ENCODE peak calls at places on chromosomes 11 and 22, in four cellular contexts. One of them, this sample, is unnamed.

GRCh38 chr22:47465222-47465621 is 702.8 kb downstream of the TBC1D22A start:
- DNase-seq in A549: no peak
- DNase-seq in K562: no peak
- DNase-seq in HepG2: no peak
- DNase-seq in this sample: no peak

GRCh38 chr11:110147965-110148709 is 54.9 kb downstream of the ZC3H12C start:
- DNase-seq in A549: peak
- DNase-seq in K562: no peak
- DNase-seq in HepG2: no peak
- DNase-seq in this sample: no peak

GRCh38 chr11:3121416-3121815 is 43.7 kb downstream of the OSBPL5 start:
- DNase-seq in A549: no peak
- DNase-seq in K562: no peak
- DNase-seq in HepG2: no peak
- DNase-seq in this sample: no peak

GRCh38 chr22:30397656-30398635 is 1.1 kb downstream of the SEC14L2 start:
- DNase-seq in A549: no peak
- DNase-seq in K562: peak
- DNase-seq in HepG2: no peak
- DNase-seq in this sample: no peak

GRCh38 chr11:86117706-86118050 is 48.8 kb upstream of the PICALM start:
- DNase-seq in A549: no peak
- DNase-seq in K562: no peak
- DNase-seq in HepG2: no peak
- DNase-seq in this sample: no peak

GRCh38 chr11:110373061-110373702 is 56.6 kb upstream of the FDX1 start:
- DNase-seq in A549: peak
- DNase-seq in K562: no peak
- DNase-seq in HepG2: no peak
- DNase-seq in this sample: no peak

GRCh38 chr11:96159968-96160367 is 183.0 kb downstream of the MAML2 start:
- DNase-seq in A549: no peak
- DNase-seq in K562: no peak
- DNase-seq in HepG2: no peak
- DNase-seq in this sample: no peak

GRCh38 chr11:115887316-115887715 is 383.1 kb upstream of the CADM1 start:
- DNase-seq in A549: no peak
- DNase-seq in K562: no peak
- DNase-seq in HepG2: no peak
- DNase-seq in this sample: no peak

DNA sequence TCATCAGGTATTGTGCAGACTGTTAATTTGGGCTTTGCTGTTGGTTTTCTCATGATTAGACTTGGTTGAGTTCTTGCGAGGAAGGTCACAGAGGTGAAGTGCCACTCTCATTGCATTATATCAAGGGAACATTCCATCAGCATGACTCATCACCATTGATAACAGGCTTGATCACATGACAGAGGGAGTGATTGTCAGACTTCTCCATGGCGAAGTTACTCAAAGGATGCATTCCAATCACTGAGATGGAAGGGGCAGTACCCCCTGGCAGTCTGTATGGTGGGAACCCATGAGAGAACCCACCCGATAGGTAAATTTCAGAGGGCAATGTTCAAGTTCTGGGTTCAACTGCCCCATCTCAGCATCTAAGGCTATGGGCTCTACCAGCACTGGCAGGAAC is 19.4 kb upstream of the P2RY2 start:
- DNase-seq in A549: peak
- DNase-seq in K562: no peak
- DNase-seq in HepG2: peak
- DNase-seq in this sample: no peak
- TF ChIP-seq PHF8 in A549: no peak
- TF ChIP-seq PHF8 in K562: no peak
- TF ChIP-seq PHF8 in HepG2: no peak
- TF ChIP-seq PHF8 in this sample: no peak

DNA sequence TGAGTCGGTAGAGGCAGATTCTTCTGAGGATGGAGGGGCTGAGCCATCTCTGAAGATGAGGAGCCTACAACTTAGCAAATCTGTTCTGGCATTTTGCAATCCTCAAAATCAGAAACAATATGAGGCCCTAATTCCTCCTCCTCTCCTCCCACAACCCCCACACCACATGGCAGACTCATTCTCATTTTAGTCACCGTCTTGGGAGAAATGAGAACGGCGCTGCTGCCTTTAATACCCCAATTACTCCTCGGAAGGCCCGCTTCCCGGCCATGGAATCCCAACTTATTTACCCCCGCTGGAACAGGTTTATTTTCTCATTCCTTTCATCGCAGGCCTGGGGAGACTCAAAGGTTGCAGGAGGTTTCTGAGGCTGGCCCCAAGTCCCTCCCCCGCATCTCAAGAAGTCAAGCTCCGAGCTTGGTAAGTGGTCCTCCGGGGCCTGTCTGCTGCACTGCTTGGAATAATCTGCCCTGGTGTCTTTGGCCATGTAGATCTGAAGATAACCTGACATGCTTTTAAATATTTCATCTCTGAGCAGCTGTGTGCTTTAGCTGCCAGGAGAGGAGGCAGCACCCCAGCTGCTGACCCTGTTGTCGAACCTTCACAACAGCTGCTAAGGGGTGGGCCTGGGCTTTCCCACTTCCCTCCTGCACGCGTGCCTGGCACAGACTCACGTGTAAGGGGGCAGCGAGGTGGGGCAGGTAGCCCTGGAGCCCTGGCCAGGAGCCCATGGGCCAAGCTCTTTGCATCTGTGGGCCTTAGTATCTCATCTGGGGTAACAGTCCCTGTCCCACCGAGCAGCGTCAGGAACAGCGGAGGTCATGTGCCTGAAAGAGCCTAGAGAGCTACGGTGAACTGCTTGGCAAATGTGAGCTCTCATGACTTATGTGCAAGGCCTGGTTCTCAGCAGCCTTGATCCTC is 164.4 kb downstream of the ST3GAL4 start:
- DNase-seq in A549: no peak
- DNase-seq in K562: no peak
- DNase-seq in HepG2: no peak
- DNase-seq in this sample: no peak
- TF ChIP-seq HDAC2 in A549: no peak
- TF ChIP-seq HDAC2 in K562: no peak
- TF ChIP-seq HDAC2 in HepG2: no peak
- TF ChIP-seq HDAC2 in this sample: no peak

GRCh38 chr22:45968751-45969413 is 8.1 kb downstream of the WNT7B start:
- DNase-seq in A549: no peak
- DNase-seq in K562: no peak
- DNase-seq in HepG2: no peak
- DNase-seq in this sample: no peak
- TF ChIP-seq PHF8 in A549: no peak
- TF ChIP-seq PHF8 in K562: no peak
- TF ChIP-seq PHF8 in HepG2: no peak
- TF ChIP-seq PHF8 in this sample: no peak

DNA sequence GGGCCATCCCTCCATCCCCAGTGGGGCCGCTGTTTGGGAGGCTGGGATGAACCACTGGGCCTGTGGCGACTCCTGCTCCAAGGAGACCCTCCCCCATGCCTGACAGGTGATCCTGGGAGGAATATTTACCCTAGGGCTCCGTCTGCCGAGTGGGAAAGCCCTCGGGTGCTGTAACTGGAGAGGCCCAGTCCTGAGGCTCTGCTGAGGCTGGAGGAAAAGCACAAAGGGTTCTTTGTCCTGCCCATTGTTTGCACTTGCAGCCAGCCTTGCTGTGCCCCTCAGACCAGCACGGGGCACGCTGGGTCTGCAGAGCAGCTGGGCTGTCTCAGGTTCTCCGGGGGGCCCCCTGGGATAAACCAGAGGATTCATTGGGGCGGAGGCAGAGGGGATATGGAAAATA is 321.1 kb downstream of the MN1 start:
- DNase-seq in A549: no peak
- DNase-seq in K562: no peak
- DNase-seq in HepG2: peak
- DNase-seq in this sample: no peak
- TF ChIP-seq HDAC2 in A549: no peak
- TF ChIP-seq HDAC2 in K562: no peak
- TF ChIP-seq HDAC2 in HepG2: no peak
- TF ChIP-seq HDAC2 in this sample: peak

GRCh38 chr11:555500-556174 is 4.9 kb downstream of the LMNTD2 start:
- DNase-seq in A549: no peak
- DNase-seq in K562: no peak
- DNase-seq in HepG2: no peak
- DNase-seq in this sample: no peak

GRCh38 chr11:557328-558132 is 3.0 kb downstream of the LMNTD2 start:
- DNase-seq in A549: no peak
- DNase-seq in K562: no peak
- DNase-seq in HepG2: no peak
- DNase-seq in this sample: no peak

GRCh38 chr11:556857-557256 is 3.7 kb downstream of the LMNTD2 start:
- DNase-seq in A549: no peak
- DNase-seq in K562: no peak
- DNase-seq in HepG2: no peak
- DNase-seq in this sample: no peak

GRCh38 chr11:554824-555499 is 5.6 kb downstream of the LMNTD2 start:
- DNase-seq in A549: peak
- DNase-seq in K562: peak
- DNase-seq in HepG2: peak
- DNase-seq in this sample: peak

DNA sequence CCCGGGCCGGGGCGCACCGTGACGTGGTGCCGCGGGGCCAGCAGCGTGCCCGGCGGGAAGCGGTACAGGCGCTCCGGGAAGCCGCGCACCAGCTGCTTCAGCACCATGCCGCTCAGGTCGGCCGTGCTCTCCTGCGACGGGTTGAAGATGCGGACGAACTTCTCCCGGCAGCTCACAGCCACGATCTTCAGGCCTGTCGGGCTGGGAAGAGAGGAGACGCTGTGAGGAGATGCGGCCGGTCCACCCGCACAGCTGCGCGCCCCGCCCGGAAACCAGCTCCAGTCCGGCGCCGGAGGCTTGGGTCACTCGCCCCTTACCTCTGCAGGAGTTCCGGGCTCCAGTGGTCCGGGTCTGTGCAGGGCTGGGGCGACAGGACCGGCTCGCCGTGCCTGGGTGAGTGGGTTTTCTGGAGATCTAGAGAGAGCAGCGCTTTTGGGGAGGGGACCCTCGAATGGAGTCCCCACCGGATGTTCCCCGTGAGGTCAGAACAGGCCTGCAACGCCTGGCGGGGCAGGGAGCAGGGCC is 4.3 kb downstream of the LMNTD2 start:
- DNase-seq in A549: no peak
- DNase-seq in K562: no peak
- DNase-seq in HepG2: no peak
- DNase-seq in this sample: peak
- TF ChIP-seq PHF8 in A549: no peak
- TF ChIP-seq PHF8 in K562: no peak
- TF ChIP-seq PHF8 in HepG2: no peak
- TF ChIP-seq PHF8 in this sample: no peak

GRCh38 chr22:20587206-20587958 is 80.0 kb downstream of the MED15 start:
- DNase-seq in A549: no peak
- DNase-seq in K562: no peak
- DNase-seq in HepG2: no peak
- DNase-seq in this sample: no peak

GRCh38 chr22:20584872-20585639 is 77.6 kb downstream of the MED15 start:
- DNase-seq in A549: no peak
- DNase-seq in K562: no peak
- DNase-seq in HepG2: no peak
- DNase-seq in this sample: no peak

GRCh38 chr22:20586403-20586745 is 79.0 kb downstream of the MED15 start:
- DNase-seq in A549: no peak
- DNase-seq in K562: no peak
- DNase-seq in HepG2: no peak
- DNase-seq in this sample: no peak

GRCh38 chr22:20584029-20584871 is 76.8 kb downstream of the MED15 start:
- DNase-seq in A549: no peak
- DNase-seq in K562: no peak
- DNase-seq in HepG2: no peak
- DNase-seq in this sample: no peak

DNA sequence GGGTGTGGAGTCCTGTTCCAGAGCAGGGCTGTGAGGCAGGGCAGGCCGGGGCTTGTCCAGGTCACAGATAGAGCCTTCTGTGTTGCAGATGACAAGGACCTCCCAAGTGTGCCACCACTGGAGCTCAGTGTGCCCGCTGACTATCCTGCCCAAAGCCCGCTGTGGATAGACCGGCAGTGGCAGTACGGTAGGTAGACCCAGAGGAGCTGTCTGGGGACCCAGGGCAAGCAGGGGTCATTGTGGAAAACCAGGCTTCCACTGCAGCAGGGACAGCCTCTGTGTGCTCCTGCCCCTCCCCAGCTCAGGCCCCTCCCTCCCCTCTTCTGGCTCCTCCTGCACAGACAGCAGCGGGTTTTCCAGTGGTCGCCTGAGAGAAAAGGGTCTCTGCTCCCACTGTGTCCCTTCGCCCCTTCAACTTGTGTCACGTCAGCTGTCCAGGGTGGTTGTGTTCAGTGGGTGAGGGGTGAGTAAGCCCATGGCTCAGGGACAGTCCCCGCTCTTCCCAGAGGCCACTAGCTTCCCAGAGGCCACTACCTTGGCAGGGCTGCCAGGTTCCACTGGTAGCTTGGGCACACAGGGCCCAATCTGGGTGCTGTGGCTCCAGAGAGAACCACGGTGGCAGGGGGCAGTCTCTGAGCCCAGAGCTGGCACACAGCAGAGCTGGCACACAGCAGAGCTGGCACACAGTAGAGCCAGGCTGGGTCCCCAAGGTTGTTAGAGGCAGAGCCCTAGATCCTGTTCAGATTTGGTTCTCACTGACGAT is 78.4 kb downstream of the MED15 start:
- DNase-seq in A549: no peak
- DNase-seq in K562: no peak
- DNase-seq in HepG2: no peak
- DNase-seq in this sample: no peak
- TF ChIP-seq HDAC2 in A549: no peak
- TF ChIP-seq HDAC2 in K562: no peak
- TF ChIP-seq HDAC2 in HepG2: no peak
- TF ChIP-seq HDAC2 in this sample: no peak

GRCh38 chr11:64864473-64865285 is 13.7 kb downstream of the EHD1 start:
- DNase-seq in A549: no peak
- DNase-seq in K562: no peak
- DNase-seq in HepG2: no peak
- DNase-seq in this sample: no peak
- TF ChIP-seq PHF8 in A549: no peak
- TF ChIP-seq PHF8 in K562: no peak
- TF ChIP-seq PHF8 in HepG2: no peak
- TF ChIP-seq PHF8 in this sample: no peak

DNA sequence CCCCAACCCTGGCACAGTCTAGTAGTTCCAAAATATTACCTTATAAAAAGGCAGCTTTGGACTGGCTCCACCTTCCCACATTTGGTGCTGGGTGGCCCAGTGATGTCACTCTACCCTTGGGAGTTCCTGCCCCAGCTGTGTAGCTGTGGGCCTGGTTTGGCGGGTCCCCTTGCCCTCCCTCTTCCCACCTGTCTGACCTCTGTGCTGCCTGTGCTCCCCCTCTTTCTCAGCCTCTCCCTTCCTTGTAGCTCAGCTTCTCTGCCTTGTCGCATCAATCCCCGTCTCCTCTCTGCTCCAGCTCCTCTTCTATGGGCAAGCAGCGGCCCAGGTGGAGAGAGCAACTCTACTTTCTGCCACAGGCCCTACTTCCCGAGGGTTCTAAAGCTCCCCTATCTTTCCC is 54.6 kb downstream of the CHRDL2 start:
- DNase-seq in A549: no peak
- DNase-seq in K562: no peak
- DNase-seq in HepG2: no peak
- DNase-seq in this sample: peak
- TF ChIP-seq HDAC2 in A549: no peak
- TF ChIP-seq HDAC2 in K562: no peak
- TF ChIP-seq HDAC2 in HepG2: no peak
- TF ChIP-seq HDAC2 in this sample: no peak